ENCODE peak calls at places on chromosomes 4 and X, in eight cellular contexts. One of them, this sample, is unnamed.

GRCh38 chr4:10706236-10706635 is 21.7 kb upstream of the CLNK start:
- DNase-seq in lower leg skin: no peak
- DNase-seq in effector memory CD8-positive, alpha-beta T cell: no peak
- DNase-seq in brain pericyte: no peak
- DNase-seq in right lobe of liver: no peak
- DNase-seq in stimulated activated CD8-positive, alpha-beta memory T cell treated with anti-CD3 and anti-CD28 coated beads, Interleukin-2, amount 100 ng/mL, for 1 hour: no peak
- DNase-seq in stimulated activated naive B cell treated with anti-CD40 and anti-IgM and Interleukin-4, amounts not matched to agents 10 μg/mL and 1 μg/mL and 100 μg/mL, for 72 hours: no peak
- DNase-seq in tibial artery: no peak
- DNase-seq in this sample: no peak

GRCh38 chr4:122744229-122744628 is 11.7 kb downstream of the BBS12 start:
- DNase-seq in lower leg skin: no peak
- DNase-seq in tibial artery: no peak
- DNase-seq in effector memory CD8-positive, alpha-beta T cell: no peak
- DNase-seq in brain pericyte: no peak
- DNase-seq in stimulated activated naive B cell treated with anti-CD40 and anti-IgM and Interleukin-4, amounts not matched to agents 10 μg/mL and 1 μg/mL and 100 μg/mL, for 72 hours: no peak
- DNase-seq in stimulated activated CD8-positive, alpha-beta memory T cell treated with anti-CD3 and anti-CD28 coated beads, Interleukin-2, amount 100 ng/mL, for 1 hour: no peak
- DNase-seq in right lobe of liver: no peak
- DNase-seq in this sample: no peak

GRCh38 chr4:40581254-40582140 is 48.2 kb downstream of the RBM47 start:
- DNase-seq in right lobe of liver: no peak
- DNase-seq in brain pericyte: no peak
- DNase-seq in stimulated activated CD8-positive, alpha-beta memory T cell treated with anti-CD3 and anti-CD28 coated beads, Interleukin-2, amount 100 ng/mL, for 1 hour: no peak
- DNase-seq in effector memory CD8-positive, alpha-beta T cell: no peak
- DNase-seq in lower leg skin: peak
- DNase-seq in stimulated activated naive B cell treated with anti-CD40 and anti-IgM and Interleukin-4, amounts not matched to agents 10 μg/mL and 1 μg/mL and 100 μg/mL, for 72 hours: no peak
- DNase-seq in tibial artery: no peak
- DNase-seq in this sample: no peak

GRCh38 chrX:110430293-110431076 is 71.8 kb downstream of the RTL9 start:
- DNase-seq in stimulated activated CD8-positive, alpha-beta memory T cell treated with anti-CD3 and anti-CD28 coated beads, Interleukin-2, amount 100 ng/mL, for 1 hour: no peak
- DNase-seq in right lobe of liver: no peak
- DNase-seq in lower leg skin: no peak
- DNase-seq in tibial artery: no peak
- DNase-seq in effector memory CD8-positive, alpha-beta T cell: no peak
- DNase-seq in stimulated activated naive B cell treated with anti-CD40 and anti-IgM and Interleukin-4, amounts not matched to agents 10 μg/mL and 1 μg/mL and 100 μg/mL, for 72 hours: no peak
- DNase-seq in brain pericyte: no peak
- DNase-seq in this sample: no peak

GRCh38 chr4:44760142-44760898 is 34.0 kb upstream of the GNPDA2 start:
- DNase-seq in stimulated activated naive B cell treated with anti-CD40 and anti-IgM and Interleukin-4, amounts not matched to agents 10 μg/mL and 1 μg/mL and 100 μg/mL, for 72 hours: no peak
- DNase-seq in brain pericyte: no peak
- DNase-seq in stimulated activated CD8-positive, alpha-beta memory T cell treated with anti-CD3 and anti-CD28 coated beads, Interleukin-2, amount 100 ng/mL, for 1 hour: no peak
- DNase-seq in lower leg skin: no peak
- DNase-seq in tibial artery: no peak
- DNase-seq in effector memory CD8-positive, alpha-beta T cell: peak
- DNase-seq in right lobe of liver: no peak
- DNase-seq in this sample: no peak

GRCh38 chr4:149344436-149344835 is 471.2 kb downstream of the IQCM start:
- DNase-seq in lower leg skin: no peak
- DNase-seq in stimulated activated naive B cell treated with anti-CD40 and anti-IgM and Interleukin-4, amounts not matched to agents 10 μg/mL and 1 μg/mL and 100 μg/mL, for 72 hours: no peak
- DNase-seq in brain pericyte: peak
- DNase-seq in effector memory CD8-positive, alpha-beta T cell: no peak
- DNase-seq in tibial artery: no peak
- DNase-seq in right lobe of liver: no peak
- DNase-seq in stimulated activated CD8-positive, alpha-beta memory T cell treated with anti-CD3 and anti-CD28 coated beads, Interleukin-2, amount 100 ng/mL, for 1 hour: no peak
- DNase-seq in this sample: no peak

GRCh38 chr4:16055937-16056336 is 27.9 kb downstream of the PROM1 start:
- DNase-seq in tibial artery: no peak
- DNase-seq in right lobe of liver: no peak
- DNase-seq in stimulated activated naive B cell treated with anti-CD40 and anti-IgM and Interleukin-4, amounts not matched to agents 10 μg/mL and 1 μg/mL and 100 μg/mL, for 72 hours: no peak
- DNase-seq in stimulated activated CD8-positive, alpha-beta memory T cell treated with anti-CD3 and anti-CD28 coated beads, Interleukin-2, amount 100 ng/mL, for 1 hour: no peak
- DNase-seq in lower leg skin: no peak
- DNase-seq in effector memory CD8-positive, alpha-beta T cell: no peak
- DNase-seq in brain pericyte: no peak
- DNase-seq in this sample: no peak

GRCh38 chr4:13546855-13547562 is 2.7 kb upstream of the NKX3-2 start:
- DNase-seq in stimulated activated CD8-positive, alpha-beta memory T cell treated with anti-CD3 and anti-CD28 coated beads, Interleukin-2, amount 100 ng/mL, for 1 hour: no peak
- DNase-seq in brain pericyte: no peak
- DNase-seq in lower leg skin: peak
- DNase-seq in effector memory CD8-positive, alpha-beta T cell: no peak
- DNase-seq in stimulated activated naive B cell treated with anti-CD40 and anti-IgM and Interleukin-4, amounts not matched to agents 10 μg/mL and 1 μg/mL and 100 μg/mL, for 72 hours: no peak
- DNase-seq in tibial artery: no peak
- DNase-seq in right lobe of liver: no peak
- DNase-seq in this sample: no peak

GRCh38 chrX:131895002-131895401 is 128.1 kb upstream of the STK26 start:
- DNase-seq in effector memory CD8-positive, alpha-beta T cell: no peak
- DNase-seq in tibial artery: no peak
- DNase-seq in stimulated activated CD8-positive, alpha-beta memory T cell treated with anti-CD3 and anti-CD28 coated beads, Interleukin-2, amount 100 ng/mL, for 1 hour: no peak
- DNase-seq in brain pericyte: no peak
- DNase-seq in right lobe of liver: no peak
- DNase-seq in stimulated activated naive B cell treated with anti-CD40 and anti-IgM and Interleukin-4, amounts not matched to agents 10 μg/mL and 1 μg/mL and 100 μg/mL, for 72 hours: no peak
- DNase-seq in lower leg skin: no peak
- DNase-seq in this sample: no peak

GRCh38 chrX:154712781-154713391 is 38.0 kb downstream of the GAB3 start:
- DNase-seq in stimulated activated naive B cell treated with anti-CD40 and anti-IgM and Interleukin-4, amounts not matched to agents 10 μg/mL and 1 μg/mL and 100 μg/mL, for 72 hours: no peak
- DNase-seq in brain pericyte: no peak
- DNase-seq in right lobe of liver: no peak
- DNase-seq in effector memory CD8-positive, alpha-beta T cell: peak
- DNase-seq in stimulated activated CD8-positive, alpha-beta memory T cell treated with anti-CD3 and anti-CD28 coated beads, Interleukin-2, amount 100 ng/mL, for 1 hour: no peak
- DNase-seq in tibial artery: no peak
- DNase-seq in lower leg skin: no peak
- DNase-seq in this sample: no peak

GRCh38 chrX:129678176-129678880 is 23.6 kb upstream of the APLN start:
- DNase-seq in lower leg skin: no peak
- DNase-seq in right lobe of liver: peak
- DNase-seq in tibial artery: no peak
- DNase-seq in effector memory CD8-positive, alpha-beta T cell: peak
- DNase-seq in stimulated activated naive B cell treated with anti-CD40 and anti-IgM and Interleukin-4, amounts not matched to agents 10 μg/mL and 1 μg/mL and 100 μg/mL, for 72 hours: peak
- DNase-seq in brain pericyte: no peak
- DNase-seq in stimulated activated CD8-positive, alpha-beta memory T cell treated with anti-CD3 and anti-CD28 coated beads, Interleukin-2, amount 100 ng/mL, for 1 hour: no peak
- DNase-seq in this sample: no peak

GRCh38 chrX:28901637-28902036 is 314.4 kb downstream of the IL1RAPL1 start:
- DNase-seq in stimulated activated naive B cell treated with anti-CD40 and anti-IgM and Interleukin-4, amounts not matched to agents 10 μg/mL and 1 μg/mL and 100 μg/mL, for 72 hours: no peak
- DNase-seq in effector memory CD8-positive, alpha-beta T cell: no peak
- DNase-seq in lower leg skin: no peak
- DNase-seq in tibial artery: no peak
- DNase-seq in right lobe of liver: no peak
- DNase-seq in stimulated activated CD8-positive, alpha-beta memory T cell treated with anti-CD3 and anti-CD28 coated beads, Interleukin-2, amount 100 ng/mL, for 1 hour: no peak
- DNase-seq in brain pericyte: no peak
- DNase-seq in this sample: no peak

This sample was measured in esophagus muscularis mucosa.